ENCODE peak calls at places on chromosome 1, in nine cellular contexts. One of them, this sample, is unnamed.

GRCh38 chr1:92786298-92786901 is 1.5 kb upstream of the EVI5 start:
- DNase-seq in neuronal stem cell: no peak
- DNase-seq in astrocyte of the cerebellum: no peak
- DNase-seq in GM23338: no peak
- DNase-seq in suprapubic skin: no peak
- DNase-seq in fibroblast of lung: no peak
- DNase-seq in AG04450: no peak
- DNase-seq in brain microvascular endothelial cell: no peak
- DNase-seq in right cardiac atrium: no peak
- DNase-seq in this sample: no peak

GRCh38 chr1:76547916-76548315 is 319.4 kb upstream of the ST6GALNAC5 start:
- DNase-seq in astrocyte of the cerebellum: no peak
- DNase-seq in GM23338: peak; percentile 60
- DNase-seq in neuronal stem cell: no peak
- DNase-seq in AG04450: no peak
- DNase-seq in fibroblast of lung: no peak
- DNase-seq in right cardiac atrium: no peak
- DNase-seq in brain microvascular endothelial cell: no peak
- DNase-seq in suprapubic skin: no peak
- DNase-seq in this sample: peak; percentile 45

GRCh38 chr1:243924588-243925349 is 74.7 kb upstream of the AKT3 start:
- DNase-seq in fibroblast of lung: peak; percentile 29
- DNase-seq in brain microvascular endothelial cell: peak; percentile 24
- DNase-seq in suprapubic skin: no peak
- DNase-seq in right cardiac atrium: no peak
- DNase-seq in astrocyte of the cerebellum: no peak
- DNase-seq in neuronal stem cell: no peak
- DNase-seq in AG04450: no peak
- DNase-seq in GM23338: peak; percentile 56
- DNase-seq in this sample: no peak

GRCh38 chr1:221711156-221711577 is 30.7 kb downstream of the DUSP10 start:
- DNase-seq in AG04450: no peak
- DNase-seq in brain microvascular endothelial cell: no peak
- DNase-seq in suprapubic skin: no peak
- DNase-seq in GM23338: no peak
- DNase-seq in astrocyte of the cerebellum: no peak
- DNase-seq in right cardiac atrium: no peak
- DNase-seq in neuronal stem cell: no peak
- DNase-seq in fibroblast of lung: no peak
- DNase-seq in this sample: no peak

GRCh38 chr1:209651148-209651547 is 1.1 kb downstream of the LAMB3 start:
- DNase-seq in neuronal stem cell: no peak
- DNase-seq in brain microvascular endothelial cell: peak; percentile 79
- DNase-seq in suprapubic skin: no peak
- DNase-seq in GM23338: no peak
- DNase-seq in fibroblast of lung: peak; percentile 75
- DNase-seq in AG04450: no peak
- DNase-seq in astrocyte of the cerebellum: no peak
- DNase-seq in right cardiac atrium: peak; percentile 87
- DNase-seq in this sample: peak; percentile 75

GRCh38 chr1:164683235-164683634 is 124.3 kb downstream of the PBX1 start:
- DNase-seq in brain microvascular endothelial cell: no peak
- DNase-seq in GM23338: no peak
- DNase-seq in right cardiac atrium: no peak
- DNase-seq in astrocyte of the cerebellum: no peak
- DNase-seq in suprapubic skin: no peak
- DNase-seq in neuronal stem cell: no peak
- DNase-seq in AG04450: no peak
- DNase-seq in fibroblast of lung: peak; percentile 41
- DNase-seq in this sample: peak; percentile 78

GRCh38 chr1:21639594-21640041 is 29.5 kb downstream of the RAP1GAP start:
- DNase-seq in astrocyte of the cerebellum: no peak
- DNase-seq in fibroblast of lung: peak; percentile 22
- DNase-seq in neuronal stem cell: no peak
- DNase-seq in GM23338: no peak
- DNase-seq in right cardiac atrium: peak; percentile 54
- DNase-seq in AG04450: no peak
- DNase-seq in brain microvascular endothelial cell: no peak
- DNase-seq in suprapubic skin: no peak
- DNase-seq in this sample: no peak

GRCh38 chr1:237258871-237259270 is 216.9 kb downstream of the RYR2 start:
- DNase-seq in neuronal stem cell: no peak
- DNase-seq in suprapubic skin: no peak
- DNase-seq in brain microvascular endothelial cell: no peak
- DNase-seq in astrocyte of the cerebellum: no peak
- DNase-seq in AG04450: no peak
- DNase-seq in fibroblast of lung: no peak
- DNase-seq in GM23338: no peak
- DNase-seq in right cardiac atrium: peak; percentile 62
- DNase-seq in this sample: no peak

GRCh38 chr1:234607091-234608025 is 2.6 kb downstream of the IRF2BP2 start:
- DNase-seq in AG04450: no peak
- DNase-seq in right cardiac atrium: peak; percentile 75
- DNase-seq in suprapubic skin: no peak
- DNase-seq in neuronal stem cell: peak; percentile 64
- DNase-seq in GM23338: peak; percentile 48
- DNase-seq in astrocyte of the cerebellum: no peak
- DNase-seq in brain microvascular endothelial cell: no peak
- DNase-seq in fibroblast of lung: peak; percentile 43
- DNase-seq in this sample: peak; percentile 57

GRCh38 chr1:191714810-191715209 is 443.5 kb upstream of the RGS18 start:
- DNase-seq in fibroblast of lung: no peak
- DNase-seq in neuronal stem cell: no peak
- DNase-seq in right cardiac atrium: no peak
- DNase-seq in astrocyte of the cerebellum: no peak
- DNase-seq in suprapubic skin: no peak
- DNase-seq in AG04450: no peak
- DNase-seq in brain microvascular endothelial cell: no peak
- DNase-seq in GM23338: no peak
- DNase-seq in this sample: no peak

DNA sequence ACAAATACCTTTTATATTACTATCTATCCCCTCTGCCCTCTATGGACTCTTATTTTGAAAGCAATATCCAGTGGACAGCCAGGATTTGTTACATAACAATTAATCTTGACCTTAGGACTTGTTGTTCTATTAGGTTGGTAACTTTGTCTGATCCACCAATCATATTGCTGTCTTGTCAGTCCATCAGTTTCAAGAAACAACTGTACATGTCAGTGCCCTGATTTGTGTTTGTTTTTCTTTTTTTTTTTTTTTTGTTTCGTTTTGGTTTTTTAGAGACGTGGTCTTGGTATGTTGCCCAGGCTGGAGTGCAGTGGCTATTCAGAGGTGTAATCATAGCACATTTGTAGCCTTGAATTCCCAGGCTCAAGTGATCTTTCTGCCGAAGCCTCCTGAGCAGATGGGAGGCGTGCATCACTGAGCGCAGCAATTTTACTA is 1.5 kb upstream of the SCP2 start:
- DNase-seq in brain microvascular endothelial cell: no peak
- DNase-seq in GM23338: no peak
- DNase-seq in neuronal stem cell: no peak
- DNase-seq in fibroblast of lung: peak; percentile 27
- DNase-seq in astrocyte of the cerebellum: no peak
- DNase-seq in right cardiac atrium: no peak
- DNase-seq in AG04450: no peak
- DNase-seq in suprapubic skin: no peak
- DNase-seq in this sample: no peak
- H3K4me3 ChIP-seq in brain microvascular endothelial cell: no peak overlapping the region
- H3K4me3 ChIP-seq in GM23338: no peak overlapping the region
- H3K4me3 ChIP-seq in neuronal stem cell: no peak overlapping the region
- H3K4me3 ChIP-seq in fibroblast of lung: no peak overlapping the region
- H3K4me3 ChIP-seq in astrocyte of the cerebellum: no peak overlapping the region
- H3K4me3 ChIP-seq in right cardiac atrium: no peak overlapping the region
- H3K4me3 ChIP-seq in AG04450: no peak overlapping the region
- H3K4me3 ChIP-seq in suprapubic skin: no peak overlapping the region
- H3K4me3 ChIP-seq in this sample: no peak overlapping the region

GRCh38 chr1:32898958-32899357 is 2.2 kb downstream of the TMEM54 start:
- DNase-seq in fibroblast of lung: no peak
- DNase-seq in right cardiac atrium: no peak
- DNase-seq in AG04450: no peak
- DNase-seq in astrocyte of the cerebellum: no peak
- DNase-seq in neuronal stem cell: no peak
- DNase-seq in suprapubic skin: no peak
- DNase-seq in brain microvascular endothelial cell: no peak
- DNase-seq in GM23338: no peak
- DNase-seq in this sample: no peak
- H3K4me3 ChIP-seq in fibroblast of lung: no peak overlapping the region
- H3K4me3 ChIP-seq in right cardiac atrium: no peak overlapping the region
- H3K4me3 ChIP-seq in AG04450: no peak overlapping the region
- H3K4me3 ChIP-seq in astrocyte of the cerebellum: no peak overlapping the region
- H3K4me3 ChIP-seq in neuronal stem cell: no peak overlapping the region
- H3K4me3 ChIP-seq in suprapubic skin: no peak overlapping the region
- H3K4me3 ChIP-seq in brain microvascular endothelial cell: no peak overlapping the region
- H3K4me3 ChIP-seq in GM23338: no peak overlapping the region
- H3K4me3 ChIP-seq in this sample: no peak overlapping the region

GRCh38 chr1:115090547-115090946 is 1.2 kb upstream of the TSPAN2 start:
- DNase-seq in fibroblast of lung: peak; percentile 80
- DNase-seq in neuronal stem cell: no peak
- DNase-seq in GM23338: peak; percentile 63
- DNase-seq in right cardiac atrium: peak; percentile 71
- DNase-seq in brain microvascular endothelial cell: peak; percentile 56
- DNase-seq in AG04450: no peak
- DNase-seq in astrocyte of the cerebellum: no peak
- DNase-seq in suprapubic skin: no peak
- DNase-seq in this sample: no peak

GRCh38 chr1:115089443-115090340 is at the start of gene TSPAN2:
- DNase-seq in AG04450: peak; percentile 20
- DNase-seq in GM23338: peak; percentile 98
- DNase-seq in fibroblast of lung: peak; percentile 83
- DNase-seq in suprapubic skin: no peak
- DNase-seq in right cardiac atrium: peak; percentile 91
- DNase-seq in neuronal stem cell: peak; percentile 79
- DNase-seq in astrocyte of the cerebellum: no peak
- DNase-seq in brain microvascular endothelial cell: peak; percentile 28
- DNase-seq in this sample: peak; percentile 75

GRCh38 chr1:115088115-115088794 is 1.0 kb downstream of the TSPAN2 start:
- DNase-seq in brain microvascular endothelial cell: no peak
- DNase-seq in astrocyte of the cerebellum: no peak
- DNase-seq in GM23338: peak; percentile 31
- DNase-seq in right cardiac atrium: no peak
- DNase-seq in AG04450: no peak
- DNase-seq in suprapubic skin: no peak
- DNase-seq in neuronal stem cell: no peak
- DNase-seq in fibroblast of lung: no peak
- DNase-seq in this sample: no peak

GRCh38 chr1:115090956-115091355 is 1.7 kb upstream of the TSPAN2 start:
- DNase-seq in brain microvascular endothelial cell: no peak
- DNase-seq in right cardiac atrium: no peak
- DNase-seq in fibroblast of lung: no peak
- DNase-seq in suprapubic skin: no peak
- DNase-seq in GM23338: no peak
- DNase-seq in AG04450: no peak
- DNase-seq in neuronal stem cell: no peak
- DNase-seq in astrocyte of the cerebellum: no peak
- DNase-seq in this sample: no peak

GRCh38 chr1:115088871-115089442 is 346 bp downstream of the TSPAN2 start:
- DNase-seq in GM23338: no peak
- DNase-seq in neuronal stem cell: no peak
- DNase-seq in AG04450: no peak
- DNase-seq in fibroblast of lung: no peak
- DNase-seq in astrocyte of the cerebellum: no peak
- DNase-seq in suprapubic skin: no peak
- DNase-seq in brain microvascular endothelial cell: no peak
- DNase-seq in right cardiac atrium: no peak
- DNase-seq in this sample: no peak
- H3K4me3 ChIP-seq in GM23338: peak overlapping the region; percentile 91
- H3K4me3 ChIP-seq in neuronal stem cell: peak overlapping the region; percentile 12
- H3K4me3 ChIP-seq in AG04450: peak overlapping the region; percentile 66
- H3K4me3 ChIP-seq in fibroblast of lung: no peak overlapping the region
- H3K4me3 ChIP-seq in astrocyte of the cerebellum: peak overlapping the region; percentile 56
- H3K4me3 ChIP-seq in suprapubic skin: peak overlapping the region; percentile 69
- H3K4me3 ChIP-seq in brain microvascular endothelial cell: peak overlapping the region; percentile 55
- H3K4me3 ChIP-seq in right cardiac atrium: peak overlapping the region; percentile 74
- H3K4me3 ChIP-seq in this sample: peak overlapping the region; percentile 55

GRCh38 chr1:47963568-47963973 is 33.6 kb downstream of the TRABD2B start:
- DNase-seq in GM23338: no peak
- DNase-seq in astrocyte of the cerebellum: no peak
- DNase-seq in fibroblast of lung: no peak
- DNase-seq in right cardiac atrium: no peak
- DNase-seq in neuronal stem cell: no peak
- DNase-seq in suprapubic skin: no peak
- DNase-seq in brain microvascular endothelial cell: no peak
- DNase-seq in AG04450: no peak
- DNase-seq in this sample: no peak

GRCh38 chr1:47968489-47968888 is 28.7 kb downstream of the TRABD2B start:
- DNase-seq in suprapubic skin: no peak
- DNase-seq in GM23338: no peak
- DNase-seq in astrocyte of the cerebellum: no peak
- DNase-seq in right cardiac atrium: no peak
- DNase-seq in neuronal stem cell: no peak
- DNase-seq in AG04450: no peak
- DNase-seq in brain microvascular endothelial cell: no peak
- DNase-seq in fibroblast of lung: no peak
- DNase-seq in this sample: no peak

GRCh38 chr1:47967868-47968267 is 29.3 kb downstream of the TRABD2B start:
- DNase-seq in right cardiac atrium: no peak
- DNase-seq in astrocyte of the cerebellum: no peak
- DNase-seq in fibroblast of lung: no peak
- DNase-seq in AG04450: no peak
- DNase-seq in GM23338: no peak
- DNase-seq in neuronal stem cell: no peak
- DNase-seq in suprapubic skin: no peak
- DNase-seq in brain microvascular endothelial cell: no peak
- DNase-seq in this sample: no peak

GRCh38 chr1:47963093-47963492 is 34.1 kb downstream of the TRABD2B start:
- DNase-seq in suprapubic skin: no peak
- DNase-seq in GM23338: no peak
- DNase-seq in neuronal stem cell: no peak
- DNase-seq in AG04450: no peak
- DNase-seq in astrocyte of the cerebellum: no peak
- DNase-seq in brain microvascular endothelial cell: no peak
- DNase-seq in fibroblast of lung: no peak
- DNase-seq in right cardiac atrium: no peak
- DNase-seq in this sample: no peak
- H3K4me3 ChIP-seq in suprapubic skin: no peak overlapping the region
- H3K4me3 ChIP-seq in GM23338: no peak overlapping the region
- H3K4me3 ChIP-seq in neuronal stem cell: no peak overlapping the region
- H3K4me3 ChIP-seq in AG04450: no peak overlapping the region
- H3K4me3 ChIP-seq in astrocyte of the cerebellum: no peak overlapping the region
- H3K4me3 ChIP-seq in brain microvascular endothelial cell: no peak overlapping the region
- H3K4me3 ChIP-seq in fibroblast of lung: no peak overlapping the region
- H3K4me3 ChIP-seq in right cardiac atrium: no peak overlapping the region
- H3K4me3 ChIP-seq in this sample: no peak overlapping the region

GRCh38 chr1:151167116-151167515 is 1.2 kb downstream of the SCNM1 start:
- DNase-seq in right cardiac atrium: no peak
- DNase-seq in GM23338: no peak
- DNase-seq in neuronal stem cell: no peak
- DNase-seq in suprapubic skin: no peak
- DNase-seq in brain microvascular endothelial cell: no peak
- DNase-seq in fibroblast of lung: no peak
- DNase-seq in astrocyte of the cerebellum: no peak
- DNase-seq in AG04450: no peak
- DNase-seq in this sample: no peak
- H3K4me3 ChIP-seq in right cardiac atrium: no peak overlapping the region
- H3K4me3 ChIP-seq in GM23338: peak overlapping the region; percentile 66
- H3K4me3 ChIP-seq in neuronal stem cell: peak overlapping the region; percentile 88
- H3K4me3 ChIP-seq in suprapubic skin: peak overlapping the region; percentile 85
- H3K4me3 ChIP-seq in brain microvascular endothelial cell: peak overlapping the region; percentile 95
- H3K4me3 ChIP-seq in fibroblast of lung: peak overlapping the region; percentile 67
- H3K4me3 ChIP-seq in astrocyte of the cerebellum: peak overlapping the region; percentile 85
- H3K4me3 ChIP-seq in AG04450: peak overlapping the region; percentile 99
- H3K4me3 ChIP-seq in this sample: peak overlapping the region; percentile 62